ENCODE peak calls at places on chromosomes 6 and 20, in six cellular contexts. Q is kidney, F is AG10803, V is SJSA1, C is HFF-Myc, H is adipocyte. R is an unnamed sample.

GRCh38 chr20:51043811-51044210 is 20.9 kb upstream of the KCNG1 start:
- DNase-seq in V (no peak), C (no peak), Q (no peak), H (peak; percentile 17), F (peak; percentile 63), R (no peak)

GRCh38 chr6:39836621-39837020 is 44.4 kb downstream of the DAAM2 start:
- DNase-seq in C (no peak), V (no peak), H (peak; percentile 10), Q (no peak), F (peak; percentile 36), R (no peak)

GRCh38 chr20:58623579-58624473 is 27.3 kb upstream of the STX16 start:
- DNase-seq in F (peak; percentile 87), V (peak; percentile 95), H (peak; percentile 98), C (peak; percentile 85), Q (peak; percentile 86), R (no peak)

GRCh38 chr6:157229733-157230132 is 93.6 kb downstream of the TMEM242 start:
- DNase-seq in C (no peak), F (no peak), V (no peak), H (no peak), Q (no peak), R (no peak)

GRCh38 chr20:35648836-35649235 is 15.9 kb downstream of the CPNE1 start:
- DNase-seq in V (no peak), Q (no peak), C (no peak), H (peak; percentile 56), F (peak; percentile 33), R (no peak)

GRCh38 chr6:126302191-126302590 is 37.7 kb upstream of the CENPW start:
- DNase-seq in F (no peak), C (no peak), V (no peak), Q (no peak), H (no peak), R (no peak)

GRCh38 chr20:6636209-6637159 is 131.0 kb upstream of the BMP2 start:
- DNase-seq in Q (no peak), H (peak; percentile 62), V (no peak), F (peak; percentile 68), C (peak; percentile 37), R (peak; percentile 74)

GRCh38 chr6:161139766-161140553 is 133.9 kb downstream of the AGPAT4 start:
- DNase-seq in V (no peak), F (no peak), Q (no peak), C (no peak), H (no peak), R (no peak)

GRCh38 chr6:35624341-35625070 is 64.2 kb downstream of the FKBP5 start:
- DNase-seq in V (no peak), F (peak; percentile 33), C (no peak), H (no peak), Q (no peak), R (no peak)

GRCh38 chr6:105991561-105992314 is 94.4 kb upstream of the PRDM1 start:
- DNase-seq in Q (peak; percentile 73), H (no peak), V (no peak), F (no peak), C (no peak), R (no peak)

GRCh38 chr20:52191436-52192295 is at the start of gene ZFP64:
- DNase-seq in V (peak; percentile 69), F (peak; percentile 78), Q (peak; percentile 89), C (no peak), H (peak; percentile 91), R (no peak)

GRCh38 chr6:31203345-31203979 is 33.0 kb upstream of the POU5F1 start:
- DNase-seq in Q (no peak), H (peak; percentile 29), C (peak; percentile 51), V (peak; percentile 67), F (no peak), R (no peak)

GRCh38 chr6:73076211-73076610 is 149.1 kb downstream of the KHDC1L start:
- DNase-seq in C (no peak), V (no peak), H (no peak), F (no peak), Q (no peak), R (no peak)

DNA sequence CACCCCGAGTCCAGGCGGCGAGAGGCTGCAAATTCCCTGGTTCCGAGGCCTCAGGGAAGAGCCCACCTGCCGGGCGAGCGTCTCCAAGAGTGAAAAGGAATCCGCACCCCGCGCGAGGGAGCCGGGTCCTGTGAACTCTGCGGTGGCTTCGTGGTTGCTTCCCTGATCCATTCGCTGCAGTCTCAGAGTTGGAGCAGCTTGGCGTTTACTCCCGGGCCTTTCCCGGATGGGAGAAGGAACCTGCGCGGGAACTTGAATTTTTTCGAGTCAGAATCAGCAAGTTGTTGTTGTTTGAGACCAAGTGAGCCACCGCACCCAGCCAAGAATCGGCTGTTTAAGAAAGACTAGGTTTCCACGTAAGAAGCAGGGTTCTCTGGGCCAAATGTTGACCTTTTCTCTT is 12.8 kb downstream of the PRSS16 start:
- DNase-seq in F (no peak), C (no peak), V (no peak), H (peak; percentile 20), Q (no peak), R (no peak)
- H3K4me3 ChIP-seq in F (no peak overlapping the region), C (peak overlapping the region; percentile 6), V (no peak overlapping the region), H (peak overlapping the region; percentile 62), Q (no peak overlapping the region), R (no peak overlapping the region)

DNA sequence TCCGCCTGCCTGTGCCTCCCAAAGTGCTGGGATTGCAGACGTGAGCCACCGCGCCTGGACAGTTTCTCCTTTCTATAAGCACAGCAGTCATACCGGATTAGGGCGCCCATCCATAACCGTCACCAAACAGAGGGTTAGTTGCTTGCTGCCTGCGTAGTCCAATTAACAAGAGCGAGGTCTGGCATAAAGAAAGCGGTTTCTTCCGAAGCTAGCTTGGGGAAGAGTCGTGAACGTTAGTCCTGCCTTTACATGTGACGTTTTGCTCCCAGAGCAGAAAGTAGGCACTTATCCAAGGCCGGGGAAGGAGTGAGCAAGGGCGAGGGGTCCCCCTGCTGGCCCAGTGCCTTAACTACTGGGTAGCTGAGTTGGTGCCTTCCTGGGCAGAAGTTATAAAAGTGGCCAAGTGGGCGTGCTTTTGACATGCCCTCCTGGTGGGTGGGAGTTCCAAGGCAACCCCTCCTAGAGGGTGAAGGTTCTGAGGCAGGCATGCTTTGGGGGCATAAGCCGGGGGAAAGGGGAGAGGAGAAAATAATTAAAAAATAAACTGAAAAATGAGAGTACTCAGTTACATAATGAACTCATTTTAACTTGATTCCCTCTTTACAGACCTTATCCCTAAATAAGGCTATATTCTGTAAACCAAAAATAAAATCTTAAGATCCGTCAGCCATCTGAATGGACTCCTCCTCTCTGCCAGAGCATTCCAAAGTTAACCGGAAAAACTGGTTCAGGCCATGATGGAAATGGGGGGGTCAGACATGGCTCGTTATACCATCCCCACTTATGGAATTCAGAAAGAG is 88.0 kb downstream of the FAM217A start:
- DNase-seq in Q (peak; percentile 92), F (peak; percentile 88), H (peak; percentile 95), C (peak; percentile 80), V (peak; percentile 88), R (peak; percentile 47)
- H3K4me3 ChIP-seq in Q (peak overlapping the region; percentile 52), F (peak overlapping the region; percentile 62), H (peak overlapping the region; percentile 77), C (peak overlapping the region; percentile 1), V (peak overlapping the region; percentile 9), R (no peak overlapping the region)

GRCh38 chr6:90494067-90494773 is 92.7 kb downstream of the MAP3K7 start:
- DNase-seq in C (no peak), Q (no peak), V (no peak), F (no peak), H (no peak), R (peak; percentile 47)

GRCh38 chr6:90496617-90497016 is 90.3 kb downstream of the MAP3K7 start:
- DNase-seq in V (no peak), Q (no peak), H (no peak), C (no peak), F (no peak), R (no peak)

GRCh38 chr6:90496191-90496590 is 90.7 kb downstream of the MAP3K7 start:
- DNase-seq in H (no peak), V (no peak), C (no peak), F (no peak), Q (no peak), R (no peak)

GRCh38 chr6:90493332-90493731 is 93.5 kb downstream of the MAP3K7 start:
- DNase-seq in F (no peak), C (no peak), V (no peak), H (no peak), Q (no peak), R (no peak)

GRCh38 chr6:90495216-90495817 is 91.6 kb downstream of the MAP3K7 start:
- DNase-seq in C (no peak), F (no peak), V (no peak), H (no peak), Q (no peak), R (no peak)
- H3K4me3 ChIP-seq in C (no peak overlapping the region), F (no peak overlapping the region), V (no peak overlapping the region), H (no peak overlapping the region), Q (no peak overlapping the region), R (no peak overlapping the region)

DNA sequence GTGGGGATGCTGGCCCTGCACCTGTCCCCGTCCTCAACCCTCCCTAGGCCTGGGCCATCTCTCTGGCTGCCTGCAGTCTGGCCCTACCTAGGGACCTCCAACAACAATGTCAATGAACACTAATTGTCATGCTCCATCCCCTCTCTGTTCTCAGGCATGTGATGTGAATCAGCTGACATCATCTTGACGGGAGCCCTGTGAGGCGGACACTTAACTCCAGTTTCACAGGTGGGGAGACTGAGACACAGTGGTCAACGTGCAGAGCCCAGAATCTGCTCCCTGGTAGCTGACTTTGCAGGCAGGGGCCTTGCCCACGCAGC is 762 bp upstream of the TCEA2 start:
- DNase-seq in Q (no peak), C (no peak), V (no peak), F (no peak), H (no peak), R (no peak)
- H3K4me3 ChIP-seq in Q (peak overlapping the region; percentile 74), C (peak overlapping the region; percentile 69), V (peak overlapping the region; percentile 74), F (peak overlapping the region; percentile 67), H (peak overlapping the region; percentile 92), R (peak overlapping the region; percentile 87)

R was measured in SK-N-MC.